ENCODE peak calls at places on chromosome 14, in five cellular contexts. A, Z, C, D and U are unnamed samples.

GRCh38 chr14:63833728-63834127 is 19.1 kb upstream of the SYNE2 start:
- DNase-seq in D (no peak), Z (no peak), A (no peak), C (no peak), U (no peak)

GRCh38 chr14:44030963-44031362 is 476.1 kb downstream of the FSCB start:
- DNase-seq in D (no peak), C (no peak), A (no peak), Z (no peak), U (no peak)

GRCh38 chr14:100223332-100224171 is 15.4 kb upstream of the YY1 start:
- DNase-seq in C (peak), Z (peak), D (no peak), A (no peak), U (no peak)

GRCh38 chr14:65422093-65422834 is 9.7 kb downstream of the FUT8 start:
- DNase-seq in D (no peak), C (no peak), Z (no peak), A (no peak), U (no peak)

GRCh38 chr14:60061371-60061770 is 30.4 kb upstream of the PCNX4 start:
- DNase-seq in Z (no peak), D (no peak), C (peak), A (no peak), U (peak)

GRCh38 chr14:83826838-83827237 is 1703.1 kb upstream of the FLRT2 start:
- DNase-seq in D (no peak), A (no peak), C (peak), Z (peak), U (peak)

GRCh38 chr14:50937325-50937724 is 7.0 kb downstream of the PYGL start:
- DNase-seq in C (peak), Z (peak), A (no peak), D (no peak), U (peak)

GRCh38 chr14:76350671-76351070 is 25.3 kb upstream of the ESRRB start:
- DNase-seq in D (no peak), C (no peak), A (no peak), Z (no peak), U (no peak)

GRCh38 chr14:69741055-69741454 is 25.9 kb upstream of the SRSF5 start:
- DNase-seq in A (no peak), C (no peak), Z (no peak), D (no peak), U (no peak)

GRCh38 chr14:27559848-27560247 is 962.0 kb upstream of the NOVA1 start:
- DNase-seq in D (no peak), Z (no peak), C (no peak), A (no peak), U (no peak)

GRCh38 chr14:23237772-23238594 is at the start of gene RNF212B:
- DNase-seq in Z (peak), C (peak), A (peak), D (peak), U (peak)

GRCh38 chr14:105335735-105336476 is 21.4 kb downstream of the PACS2 start:
- DNase-seq in D (no peak), Z (no peak), C (no peak), A (no peak), U (no peak)

GRCh38 chr14:52043690-52044089 is 25.2 kb downstream of the NID2 start:
- DNase-seq in D (no peak), A (peak), Z (peak), C (no peak), U (no peak)

GRCh38 chr14:38125484-38125912 is 82.2 kb upstream of the SSTR1 start:
- DNase-seq in D (no peak), Z (no peak), C (no peak), A (no peak), U (no peak)

GRCh38 chr14:32350020-32350419 is 20.9 kb downstream of the AKAP6 start:
- DNase-seq in D (no peak), A (no peak), Z (no peak), C (no peak), U (no peak)

GRCh38 chr14:36503771-36504741 is 16.0 kb downstream of the NKX2-1 start:
- DNase-seq in A (no peak), C (no peak), Z (no peak), D (no peak), U (no peak)

GRCh38 chr14:100282766-100283419 is 23.4 kb downstream of the SLC25A29 start:
- DNase-seq in A (no peak), C (no peak), Z (no peak), D (no peak), U (no peak)

GRCh38 chr14:75322746-75323145 is 44.1 kb downstream of the FOS start:
- DNase-seq in A (no peak), Z (no peak), D (no peak), C (no peak), U (no peak)

GRCh38 chr14:92848941-92849340 is 54.8 kb downstream of the GOLGA5 start:
- DNase-seq in D (no peak), C (no peak), Z (no peak), A (no peak), U (no peak)

GRCh38 chr14:93035917-93036651 is 79.6 kb downstream of the ITPK1 start:
- DNase-seq in A (no peak), D (no peak), C (peak), Z (no peak), U (peak)

GRCh38 chr14:86766469-86766868 is 1226.5 kb downstream of the GALC start:
- DNase-seq in D (no peak), Z (no peak), C (peak), A (no peak), U (no peak)